ENCODE peak calls at places on chromosomes 2 and 18, in nine cellular contexts. Q is caudate nucleus, J is GM13976, A is NCI-H1694, O is astrocyte of the spinal cord, D is renal cortical epithelial cell, W is endodermal cell, F is tibial nerve, H is EH. X is an unnamed sample.
A peak's percentile ranks its signal among the peaks of the same experiment; 100 is the strongest.

GRCh38 chr2:239343946-239344856 is 56.6 kb downstream of the HDAC4 start:
- DNase-seq in H (no peak), Q (no peak), A (no peak), J (no peak), F (no peak), O (no peak), D (no peak), W (no peak), X (no peak)

GRCh38 chr2:174615951-174616436 is 18.4 kb upstream of the WIPF1 start:
- DNase-seq in A (no peak), D (no peak), F (no peak), O (peak; percentile 85), J (no peak), W (no peak), H (peak; percentile 89), Q (no peak), X (no peak)

GRCh38 chr2:215352602-215353001 is 40.7 kb downstream of the ATIC start:
- DNase-seq in J (no peak), Q (no peak), W (no peak), A (no peak), O (no peak), H (no peak), F (no peak), D (no peak), X (no peak)

GRCh38 chr18:50836521-50836957 is 16.7 kb upstream of the MRO start:
- DNase-seq in W (no peak), Q (no peak), O (peak; percentile 43), D (peak; percentile 86), J (no peak), F (no peak), H (peak; percentile 38), A (no peak), X (no peak)

GRCh38 chr2:40251146-40251545 is 200.7 kb downstream of the SLC8A1 start:
- DNase-seq in A (no peak), W (no peak), O (peak; percentile 48), Q (no peak), J (no peak), F (no peak), D (peak; percentile 58), H (no peak), X (no peak)

GRCh38 chr2:74482801-74483674 is at the start of the genes CCDC142 and TTC31:
- DNase-seq in J (peak; percentile 94), F (peak; percentile 98), H (peak; percentile 97), A (peak; percentile 96), D (peak; percentile 90), Q (peak; percentile 90), W (peak; percentile 98), O (peak; percentile 97), X (peak; percentile 98)

GRCh38 chr2:3222636-3223035 is 155.0 kb downstream of the EIPR1 start:
- DNase-seq in A (no peak), W (peak; percentile 24), H (no peak), J (no peak), O (peak; percentile 9), Q (no peak), F (no peak), D (no peak), X (no peak)

GRCh38 chr2:160270571-160271113 is 70.6 kb upstream of the ITGB6 start:
- DNase-seq in A (no peak), F (peak; percentile 40), O (no peak), H (no peak), Q (no peak), W (no peak), D (no peak), J (no peak), X (no peak)

GRCh38 chr2:55096586-55096985 is 46.3 kb upstream of the RTN4 start:
- DNase-seq in D (no peak), Q (no peak), J (no peak), H (no peak), A (no peak), W (no peak), F (no peak), O (no peak), X (no peak)

X was measured in C1 segment of cervical spinal cord.